ENCODE peak calls at places on chromosome 2, in seven cellular contexts. G is H1, N is IMR-90, T is mesendoderm, U is mesenchymal stem cell, O is trophoblast cell, P is H9. M is an unnamed sample.
A peak's percentile ranks its signal among the peaks of the same experiment; 100 is the strongest.

GRCh38 chr2:76667764-76668163 is 854.4 kb downstream of the LRRTM4 start:
- DNase-seq in G (no peak), N (no peak), T (no peak), U (peak; percentile 15), O (no peak), P (no peak), M (no peak)

GRCh38 chr2:33015421-33016142 is 68.8 kb downstream of the LTBP1 start:
- DNase-seq in G (no peak), N (peak; percentile 82), T (no peak), U (peak; percentile 90), O (no peak), P (no peak), M (no peak)

GRCh38 chr2:212892193-212892592 is 259.2 kb downstream of the IKZF2 start:
- DNase-seq in G (no peak), N (peak; percentile 64), T (peak; percentile 67), U (peak; percentile 32), O (peak; percentile 38), P (no peak), M (no peak)

GRCh38 chr2:118052474-118052873 is 35.8 kb upstream of the INSIG2 start:
- DNase-seq in G (no peak), N (no peak), T (no peak), U (no peak), O (no peak), P (no peak), M (no peak)

GRCh38 chr2:69601179-69601612 is 42.3 kb downstream of the AAK1 start:
- DNase-seq in G (no peak), N (peak; percentile 97), T (peak; percentile 30), U (peak; percentile 86), O (peak; percentile 83), P (no peak), M (no peak)

GRCh38 chr2:144403940-144404339 is 116.0 kb downstream of the ZEB2 start:
- DNase-seq in G (no peak), N (no peak), T (no peak), U (peak; percentile 46), O (peak; percentile 77), P (no peak), M (no peak)

GRCh38 chr2:120761911-120762310 is 26.2 kb downstream of the GLI2 start:
- DNase-seq in G (no peak), N (no peak), T (no peak), U (no peak), O (no peak), P (peak; percentile 19), M (no peak)

GRCh38 chr2:176514276-176514675 is 245.0 kb downstream of the MTX2 start:
- DNase-seq in G (no peak), N (no peak), T (no peak), U (no peak), O (no peak), P (no peak), M (no peak)

GRCh38 chr2:211157856-211158463 is 601.6 kb downstream of the CPS1 start:
- DNase-seq in G (no peak), N (peak; percentile 36), T (peak; percentile 72), U (peak; percentile 66), O (peak; percentile 70), P (peak; percentile 67), M (peak; percentile 73)

GRCh38 chr2:16359961-16360360 is 305.7 kb downstream of the CYRIA start:
- DNase-seq in G (no peak), N (no peak), T (no peak), U (no peak), O (no peak), P (no peak), M (no peak)

GRCh38 chr2:133312335-133312734 is 255.9 kb downstream of the NCKAP5 start:
- DNase-seq in G (no peak), N (no peak), T (no peak), U (no peak), O (no peak), P (no peak), M (no peak)

GRCh38 chr2:95158441-95158840 is 1.2 kb downstream of the ZNF514 start:
- DNase-seq in G (no peak), N (no peak), T (no peak), U (no peak), O (no peak), P (no peak), M (no peak)

GRCh38 chr2:9142551-9143263 is 63.9 kb upstream of the ASAP2 start:
- DNase-seq in G (peak; percentile 80), N (peak; percentile 92), T (peak; percentile 98), U (peak; percentile 87), O (peak; percentile 74), P (peak; percentile 93), M (peak; percentile 81)

GRCh38 chr2:166372046-166372445 is 3.7 kb downstream of the SCN9A start:
- DNase-seq in G (no peak), N (peak; percentile 72), T (no peak), U (no peak), O (peak; percentile 71), P (no peak), M (no peak)

GRCh38 chr2:48126180-48126579 is 219.9 kb upstream of the FBXO11 start:
- DNase-seq in G (no peak), N (peak; percentile 75), T (no peak), U (peak; percentile 73), O (no peak), P (no peak), M (no peak)

GRCh38 chr2:200725620-200726019 is 86.1 kb upstream of the BZW1 start:
- DNase-seq in G (no peak), N (no peak), T (no peak), U (no peak), O (no peak), P (no peak), M (no peak)

GRCh38 chr2:18209934-18210639 is 331.6 kb downstream of the KCNS3 start:
- DNase-seq in G (no peak), N (peak; percentile 78), T (no peak), U (no peak), O (peak; percentile 9), P (no peak), M (no peak)

GRCh38 chr2:219908538-219908937 is 281.1 kb downstream of the SLC4A3 start:
- DNase-seq in G (no peak), N (no peak), T (peak; percentile 41), U (no peak), O (no peak), P (no peak), M (no peak)

GRCh38 chr2:219901155-219901554 is 273.7 kb downstream of the SLC4A3 start:
- DNase-seq in G (no peak), N (no peak), T (no peak), U (no peak), O (no peak), P (no peak), M (no peak)

GRCh38 chr2:219906114-219906693 is 278.8 kb downstream of the SLC4A3 start:
- DNase-seq in G (no peak), N (no peak), T (no peak), U (no peak), O (no peak), P (no peak), M (no peak)

GRCh38 chr2:219902870-219903269 is 275.4 kb downstream of the SLC4A3 start:
- DNase-seq in G (no peak), N (peak; percentile 8), T (peak; percentile 80), U (no peak), O (no peak), P (no peak), M (no peak)

DNA sequence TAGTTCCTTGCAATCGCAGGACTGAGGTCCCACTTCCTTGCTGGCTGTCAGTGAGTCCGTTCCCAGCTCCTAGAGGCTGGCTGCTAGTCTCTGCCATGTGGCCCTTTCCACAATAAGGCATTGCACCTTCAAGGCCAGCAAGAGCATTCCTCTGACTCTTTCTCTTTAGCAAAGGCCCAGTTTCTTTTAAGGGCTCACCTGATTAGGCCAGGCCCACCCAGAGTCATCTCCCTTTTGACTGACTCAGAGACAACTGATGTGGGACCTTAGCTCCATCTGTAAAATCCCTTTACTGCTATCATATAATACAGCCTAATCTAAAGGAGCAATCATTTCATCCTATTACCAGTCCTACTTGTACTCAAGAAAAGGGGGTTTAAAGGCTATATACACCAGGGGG is 278.2 kb downstream of the SLC4A3 start:
- DNase-seq in G (no peak), N (no peak), T (no peak), U (no peak), O (no peak), P (no peak), M (no peak)
- H4K8ac ChIP-seq in G (no peak overlapping the region), N (no peak overlapping the region), T (no peak overlapping the region), U (no peak overlapping the region), O (no peak overlapping the region), P (no peak overlapping the region), M (no peak overlapping the region)

DNA sequence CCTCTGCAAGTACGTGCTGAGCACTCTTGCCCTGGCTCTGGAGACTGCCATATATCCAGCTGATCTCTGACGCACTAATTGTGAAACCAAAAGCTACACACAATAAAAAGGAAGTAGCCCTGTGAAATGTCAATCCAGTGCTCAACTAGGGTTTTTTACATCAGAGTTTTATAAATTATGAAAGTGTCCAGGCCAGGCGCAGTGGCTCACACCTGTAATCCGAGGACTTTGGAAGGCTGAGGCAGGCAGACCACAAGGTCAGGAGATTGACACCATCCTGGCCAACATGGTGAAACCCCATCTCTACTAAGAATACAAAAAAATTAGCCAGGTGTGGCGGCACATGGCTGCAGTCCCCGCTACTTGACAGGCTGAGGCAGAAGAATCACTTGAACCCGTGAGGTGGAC is 24.5 kb upstream of the PEX13 start:
- DNase-seq in G (no peak), N (no peak), T (no peak), U (no peak), O (no peak), P (no peak), M (no peak)
- H3K4me2 ChIP-seq in G (no peak overlapping the region), N (no peak overlapping the region), T (no peak overlapping the region), U (no peak overlapping the region), O (no peak overlapping the region), P (no peak overlapping the region), M (no peak overlapping the region)

DNA sequence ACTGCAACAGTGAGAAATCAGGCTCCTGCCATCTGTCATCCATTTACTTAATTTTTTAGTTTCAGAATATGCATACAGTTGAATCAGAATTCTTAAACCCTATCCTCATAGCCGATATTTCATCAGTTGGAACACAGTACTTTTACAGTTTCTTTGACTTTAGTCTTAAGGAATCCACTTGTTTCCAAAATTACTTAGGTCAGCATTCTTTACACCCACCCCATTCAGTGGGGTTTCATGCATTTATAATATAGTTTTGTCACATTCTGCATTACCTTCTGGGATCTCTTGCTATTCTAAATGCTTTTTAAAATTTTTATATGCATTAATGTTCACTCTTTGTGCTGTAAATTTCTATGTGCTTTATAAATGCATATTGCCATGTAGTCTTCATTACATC is 400.4 kb upstream of the LRRTM4 start:
- DNase-seq in G (no peak), N (no peak), T (no peak), U (no peak), O (no peak), P (no peak), M (no peak)
- H4K8ac ChIP-seq in G (no peak overlapping the region), N (no peak overlapping the region), T (no peak overlapping the region), U (no peak overlapping the region), O (no peak overlapping the region), P (no peak overlapping the region), M (no peak overlapping the region)

GRCh38 chr2:54454922-54455583 is 1.1 kb upstream of the SPTBN1 start:
- DNase-seq in G (no peak), N (no peak), T (peak; percentile 37), U (peak; percentile 37), O (peak; percentile 16), P (peak; percentile 38), M (peak; percentile 12)

GRCh38 chr2:54454548-54454921 is 1.6 kb upstream of the SPTBN1 start:
- DNase-seq in G (no peak), N (no peak), T (no peak), U (no peak), O (no peak), P (no peak), M (no peak)

GRCh38 chr2:54457326-54458023 is 1.3 kb downstream of the SPTBN1 start:
- DNase-seq in G (no peak), N (no peak), T (peak; percentile 68), U (peak; percentile 48), O (no peak), P (peak; percentile 72), M (peak; percentile 27)

GRCh38 chr2:54455584-54456525 is at the start of gene SPTBN1:
- DNase-seq in G (peak; percentile 70), N (peak; percentile 90), T (peak; percentile 93), U (peak; percentile 93), O (peak; percentile 58), P (peak; percentile 91), M (peak; percentile 86)

GRCh38 chr2:54456526-54457325 is 599 bp downstream of the SPTBN1 start:
- DNase-seq in G (no peak), N (peak; percentile 19), T (peak; percentile 59), U (peak; percentile 45), O (no peak), P (peak; percentile 44), M (peak; percentile 67)
- H3K4me2 ChIP-seq in G (peak overlapping the region; percentile 87), N (peak overlapping the region; percentile 91), T (peak overlapping the region; percentile 92), U (peak overlapping the region; percentile 97), O (peak overlapping the region; percentile 87), P (peak overlapping the region; percentile 83), M (peak overlapping the region; percentile 93)

M was measured in neuronal stem cell.